ENCODE peak calls at places on chromosomes 2 and 18, in four cellular contexts. C, H, P and X are unnamed samples.

GRCh38 chr2:222722327-222722946 is 51.0 kb downstream of the MOGAT1 start:
- DNase-seq in C (no peak), H (no peak), P (no peak), X (no peak)

GRCh38 chr2:61793389-61793836 is 60.4 kb downstream of the FAM161A start:
- DNase-seq in C (peak; percentile 47), H (no peak), P (peak; percentile 72), X (peak; percentile 80)

GRCh38 chr18:75253784-75254183 is 43.2 kb downstream of the TSHZ1 start:
- DNase-seq in C (no peak), H (no peak), P (no peak), X (no peak)

GRCh38 chr2:10300328-10300920 is 2.3 kb upstream of the HPCAL1 start:
- DNase-seq in C (no peak), H (no peak), P (no peak), X (no peak)

GRCh38 chr2:27809761-27810241 is 38.3 kb downstream of the MRPL33 start:
- DNase-seq in C (peak; percentile 24), H (no peak), P (no peak), X (no peak)

GRCh38 chr2:165909466-165909865 is 44.1 kb downstream of the TTC21B start:
- DNase-seq in C (no peak), H (no peak), P (no peak), X (no peak)

GRCh38 chr2:163191372-163191771 is 352.8 kb upstream of the KCNH7 start:
- DNase-seq in C (peak; percentile 28), H (no peak), P (no peak), X (peak; percentile 15)

GRCh38 chr2:40257812-40258457 is 194.0 kb downstream of the SLC8A1 start:
- DNase-seq in C (no peak), H (no peak), P (no peak), X (no peak)

GRCh38 chr2:25125949-25126348 is 42.4 kb downstream of the POMC start:
- DNase-seq in C (no peak), H (no peak), P (no peak), X (no peak)

GRCh38 chr2:229199267-229199666 is 71.8 kb downstream of the PID1 start:
- DNase-seq in C (no peak), H (no peak), P (no peak), X (no peak)

GRCh38 chr2:150090031-150090430 is 397.4 kb downstream of the RND3 start:
- DNase-seq in C (no peak), H (no peak), P (no peak), X (no peak)

GRCh38 chr2:143607446-143608110 is 478.4 kb downstream of the ARHGAP15 start:
- DNase-seq in C (no peak), H (no peak), P (no peak), X (no peak)

GRCh38 chr2:28676153-28676835 is 75.3 kb upstream of the PPP1CB start:
- DNase-seq in C (no peak), H (no peak), P (no peak), X (no peak)

GRCh38 chr2:239917128-239917956 is 107.8 kb downstream of the NDUFA10 start:
- DNase-seq in C (no peak), H (no peak), P (no peak), X (no peak)

GRCh38 chr2:164496421-164496820 is 124.9 kb downstream of the GRB14 start:
- DNase-seq in C (no peak), H (no peak), P (no peak), X (no peak)

GRCh38 chr2:56713161-56713676 is 529.4 kb downstream of the CCDC85A start:
- DNase-seq in C (no peak), H (no peak), P (no peak), X (no peak)

GRCh38 chr2:224532441-224532840 is 52.7 kb downstream of the CUL3 start:
- DNase-seq in C (no peak), H (no peak), P (no peak), X (no peak)

GRCh38 chr2:172113617-172114016 is 10.9 kb upstream of the DLX2 start:
- DNase-seq in C (no peak), H (no peak), P (no peak), X (no peak)

GRCh38 chr2:199228887-199229819 is 228.6 kb downstream of the SATB2 start:
- DNase-seq in C (peak; percentile 83), H (no peak), P (no peak), X (no peak)

GRCh38 chr2:227267406-227268115 is 57.5 kb upstream of the MFF start:
- DNase-seq in C (no peak), H (no peak), P (no peak), X (no peak)

GRCh38 chr2:8566155-8566670 is 115.6 kb upstream of the ID2 start:
- DNase-seq in C (no peak), H (no peak), P (no peak), X (no peak)

GRCh38 chr18:34773378-34773777 is 63.3 kb downstream of the DTNA start:
- DNase-seq in C (no peak), H (no peak), P (no peak), X (no peak)

GRCh38 chr2:64419591-64420165 is 34.3 kb upstream of the LGALSL start:
- DNase-seq in C (no peak), H (no peak), P (no peak), X (no peak)

GRCh38 chr2:182103531-182103930 is 117.9 kb downstream of the PPP1R1C start:
- DNase-seq in C (no peak), H (no peak), P (no peak), X (no peak)

GRCh38 chr18:33316146-33316587 is 124.4 kb downstream of the CCDC178 start:
- DNase-seq in C (no peak), H (no peak), P (no peak), X (no peak)

GRCh38 chr2:105144128-105144940 is 97.2 kb upstream of the GPR45 start:
- DNase-seq in C (no peak), H (no peak), P (no peak), X (no peak)

GRCh38 chr2:191402966-191403565 is 157.9 kb downstream of the MYO1B start:
- DNase-seq in C (no peak), H (no peak), P (no peak), X (no peak)

DNA sequence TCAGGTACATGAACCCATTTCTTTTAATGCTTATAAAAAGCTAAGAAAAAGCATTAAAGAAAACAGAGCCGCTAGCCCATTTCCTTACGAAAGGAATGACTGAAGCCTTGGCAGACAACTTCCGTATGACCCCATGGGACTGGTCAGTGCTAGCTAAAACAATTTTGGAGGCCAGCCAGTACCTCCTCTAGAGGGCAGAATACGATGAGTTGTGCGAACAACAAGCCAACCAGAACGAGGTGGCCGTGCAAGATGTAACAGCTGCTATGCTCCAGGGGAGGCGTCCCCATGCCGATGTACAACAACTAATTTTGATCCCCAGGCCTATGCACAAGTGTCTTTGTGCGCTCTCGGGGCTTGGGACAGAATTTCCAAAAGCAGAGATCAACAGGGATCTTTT is 16.7 kb downstream of the MAP3K2 start:
- DNase-seq in C (no peak), H (no peak), P (no peak), X (no peak)
- TF ChIP-seq CTCF in C (no peak), H (peak; percentile 10), P (no peak), X (no peak)

DNA sequence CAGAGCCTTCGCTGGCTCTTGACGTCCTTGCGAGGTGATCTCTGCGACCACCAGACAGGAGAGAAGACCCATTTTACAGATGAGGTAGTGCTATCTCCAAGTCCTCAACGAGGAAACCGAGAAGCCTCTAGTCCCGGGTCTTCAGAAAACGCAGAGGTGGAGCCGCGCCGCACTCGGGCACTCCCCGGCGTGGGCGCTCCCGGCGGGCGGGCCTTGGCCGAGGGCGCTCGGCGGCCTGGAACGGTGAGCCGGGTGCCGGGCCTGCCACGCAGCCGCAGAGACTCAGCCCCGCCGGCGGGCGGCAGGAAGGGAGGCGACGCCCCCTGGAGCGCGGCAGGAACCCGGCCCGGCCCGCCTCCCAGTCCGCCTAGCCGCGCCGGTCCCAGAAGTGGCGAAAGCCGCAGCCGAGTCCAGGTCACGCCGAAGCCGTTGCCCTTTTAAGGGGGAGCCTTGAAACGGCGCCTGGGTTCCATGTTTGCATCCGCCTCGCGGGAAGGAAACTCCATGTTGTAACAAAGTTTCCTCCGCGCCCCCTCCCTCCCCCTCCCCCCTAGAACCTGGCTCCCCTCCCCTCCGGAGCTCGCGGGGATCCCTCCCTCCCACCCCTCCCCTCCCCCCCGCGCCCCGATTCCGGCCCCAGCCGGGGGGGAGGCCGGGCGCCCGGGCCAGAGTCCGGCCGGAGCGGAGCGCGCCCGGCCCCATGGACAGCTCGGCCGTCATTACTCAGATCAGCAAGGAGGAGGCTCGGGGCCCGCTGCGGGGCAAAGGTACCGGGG is at the start of gene CTDSP1:
- DNase-seq in C (peak; percentile 78), H (no peak), P (peak; percentile 97), X (peak; percentile 97)
- TF ChIP-seq CTCF in C (no peak), H (peak; percentile 24), P (no peak), X (no peak)

DNA sequence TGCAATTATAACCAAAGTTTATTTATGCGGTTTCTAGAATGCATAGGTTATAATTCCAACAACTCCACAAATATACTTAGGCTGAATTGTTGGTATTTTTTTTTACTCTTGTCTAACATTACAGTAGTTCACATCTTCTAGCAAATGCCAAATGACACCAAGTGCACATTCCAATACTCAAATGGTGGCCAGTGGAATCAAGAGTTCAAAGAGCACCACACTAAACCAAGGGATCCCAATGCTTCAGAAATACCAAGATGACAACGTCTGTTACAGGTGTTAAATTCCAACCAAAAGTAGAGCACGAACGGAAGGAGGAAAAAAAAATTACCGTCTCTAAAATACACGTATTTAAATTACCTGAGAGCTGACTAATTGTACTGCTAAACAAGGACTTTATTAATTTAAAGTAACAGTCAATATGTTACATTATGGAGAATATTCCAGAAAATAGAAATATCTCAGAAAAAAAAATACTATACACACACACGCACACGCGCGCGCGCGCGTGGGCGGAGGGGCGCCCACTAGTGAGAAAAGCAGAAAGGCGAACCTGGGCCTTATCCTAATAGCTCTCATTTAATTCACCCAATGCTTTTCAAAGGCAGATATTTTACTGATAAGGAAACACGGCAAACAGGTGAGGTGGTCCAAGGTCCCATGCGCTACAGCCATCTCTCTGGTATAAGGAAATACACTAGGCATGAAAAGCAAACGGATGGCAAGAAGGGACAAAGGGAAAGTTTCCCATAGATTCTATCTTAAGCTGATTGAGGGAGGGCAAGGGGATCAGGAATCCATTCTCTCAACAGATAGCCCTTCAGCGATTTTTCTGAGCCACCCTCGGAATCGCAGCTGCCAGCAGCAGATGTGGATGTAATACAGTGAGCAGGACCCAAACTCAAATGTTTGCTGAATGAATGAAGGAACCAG is 136.5 kb downstream of the TMEM247 start:
- DNase-seq in C (peak; percentile 11), H (no peak), P (no peak), X (no peak)
- TF ChIP-seq CTCF in C (peak; percentile 44), H (peak; percentile 61), P (no peak), X (no peak)

DNA sequence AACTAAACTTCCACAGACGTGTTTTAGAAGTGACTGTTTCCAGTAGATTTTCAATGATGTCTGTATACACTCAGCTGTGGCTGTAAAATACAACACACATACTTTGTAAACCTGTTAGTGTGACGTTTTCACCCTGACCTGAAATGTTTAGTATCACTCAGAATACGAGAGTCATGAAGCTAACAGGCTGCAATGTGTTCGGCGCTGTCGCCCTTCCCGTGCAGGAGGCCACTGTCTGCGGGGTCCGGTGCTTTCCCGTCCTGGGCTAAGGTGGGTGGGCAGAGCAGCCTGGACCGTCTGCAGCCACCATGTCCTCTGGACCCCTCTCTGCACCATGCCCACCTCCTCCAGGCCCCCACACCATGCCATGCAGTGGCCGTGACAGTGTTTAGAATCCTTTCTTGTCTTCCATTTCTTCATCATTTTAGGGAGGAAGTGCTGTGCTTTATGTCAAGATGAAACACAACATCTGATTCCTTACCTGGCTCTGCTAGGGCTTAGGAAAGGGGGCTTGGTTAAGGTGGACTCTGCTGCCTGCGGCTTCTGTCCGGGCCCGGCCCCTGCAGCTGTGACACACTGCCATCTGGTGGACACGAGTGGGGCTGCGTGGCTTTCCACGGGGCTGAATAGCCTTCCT is 53.8 kb upstream of the RBM44 start:
- DNase-seq in C (peak; percentile 79), H (no peak), P (peak; percentile 73), X (peak; percentile 89)
- TF ChIP-seq CTCF in C (peak; percentile 98), H (peak; percentile 97), P (peak; percentile 89), X (peak; percentile 85)